ENCODE peak calls at places on chromosome 21, in four cellular contexts. One of them, this sample, is unnamed. For H3K9me3, the result is how much of the 10 kb centered on the place peaks cover.

GRCh38 chr21:44904141-44904923 is 16.4 kb downstream of the ITGB2 start:
- DNase-seq in left ventricle myocardium inferior: no peak
- DNase-seq in GM23248: no peak
- DNase-seq in PC-3: no peak
- DNase-seq in this sample: no peak

GRCh38 chr21:31132574-31133242 is 94.4 kb upstream of the KRTAP19-8 start:
- DNase-seq in GM23248: peak
- DNase-seq in left ventricle myocardium inferior: no peak
- DNase-seq in PC-3: no peak
- DNase-seq in this sample: no peak

GRCh38 chr21:14864211-14865021 is 200.4 kb downstream of the NRIP1 start:
- DNase-seq in left ventricle myocardium inferior: peak
- DNase-seq in GM23248: peak
- DNase-seq in PC-3: peak
- DNase-seq in this sample: peak

GRCh38 chr21:34128124-34128523 is 54.7 kb downstream of the MRPS6 start:
- DNase-seq in left ventricle myocardium inferior: no peak
- DNase-seq in PC-3: no peak
- DNase-seq in GM23248: peak
- DNase-seq in this sample: no peak

GRCh38 chr21:32929633-32930038 is 96.1 kb upstream of the OLIG2 start:
- DNase-seq in PC-3: no peak
- DNase-seq in left ventricle myocardium inferior: no peak
- DNase-seq in GM23248: no peak
- DNase-seq in this sample: no peak

GRCh38 chr21:34970126-34970525 is 79.0 kb downstream of the RUNX1 start:
- DNase-seq in left ventricle myocardium inferior: no peak
- DNase-seq in GM23248: peak
- DNase-seq in PC-3: no peak
- DNase-seq in this sample: no peak

GRCh38 chr21:35020902-35021301 is 28.2 kb downstream of the RUNX1 start:
- DNase-seq in left ventricle myocardium inferior: no peak
- DNase-seq in PC-3: peak
- DNase-seq in GM23248: peak
- DNase-seq in this sample: no peak

GRCh38 chr21:14215971-14216621 is at the start of gene RBM11:
- DNase-seq in PC-3: peak
- DNase-seq in GM23248: peak
- DNase-seq in left ventricle myocardium inferior: peak
- DNase-seq in this sample: peak

GRCh38 chr21:45994086-45994661 is 12.6 kb downstream of the COL6A1 start:
- DNase-seq in PC-3: no peak
- DNase-seq in left ventricle myocardium inferior: peak
- DNase-seq in GM23248: peak
- DNase-seq in this sample: no peak

GRCh38 chr21:46005481-46005881 is 23.9 kb downstream of the COL6A1 start:
- DNase-seq in left ventricle myocardium inferior: peak
- DNase-seq in GM23248: no peak
- DNase-seq in PC-3: no peak
- DNase-seq in this sample: peak

GRCh38 chr21:45590246-45590725 is 48.0 kb upstream of the SLC19A1 start:
- DNase-seq in left ventricle myocardium inferior: peak
- DNase-seq in PC-3: peak
- DNase-seq in GM23248: peak
- DNase-seq in this sample: peak

GRCh38 chr21:23853796-23854379 is 1753.4 kb downstream of the MRPL39 start:
- DNase-seq in left ventricle myocardium inferior: no peak
- DNase-seq in PC-3: peak
- DNase-seq in GM23248: peak
- DNase-seq in this sample: no peak

GRCh38 chr21:44304846-44305245 is 5.0 kb downstream of the PFKL start:
- DNase-seq in PC-3: peak
- DNase-seq in GM23248: peak
- DNase-seq in left ventricle myocardium inferior: no peak
- DNase-seq in this sample: peak

GRCh38 chr21:46421756-46422555 is 36.7 kb upstream of the DIP2A start:
- DNase-seq in PC-3: no peak
- DNase-seq in left ventricle myocardium inferior: no peak
- DNase-seq in GM23248: no peak
- DNase-seq in this sample: no peak

DNA sequence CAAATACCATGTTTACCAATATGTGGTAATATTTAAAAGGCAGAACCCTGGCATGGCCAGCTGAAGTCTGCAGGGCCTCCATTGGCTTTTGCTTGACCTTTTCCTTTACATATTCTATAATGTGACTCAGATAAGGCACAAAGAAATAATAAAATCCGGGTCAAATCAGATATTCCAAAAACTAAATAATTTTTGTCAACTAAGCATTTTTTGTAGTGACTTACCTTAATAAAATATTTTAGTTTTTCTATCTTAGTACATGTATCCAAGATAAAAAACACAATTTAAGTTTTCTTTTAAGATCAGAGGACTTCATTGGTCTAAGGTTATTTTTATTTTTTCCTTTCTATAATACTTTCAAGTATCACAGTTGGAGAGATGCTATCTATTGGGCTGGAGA is 179.4 kb upstream of the ADAMTS5 start:
- DNase-seq in GM23248: no peak
- DNase-seq in PC-3: no peak
- DNase-seq in left ventricle myocardium inferior: no peak
- DNase-seq in this sample: no peak
- H3K9me3 ChIP-seq in GM23248: under half
- H3K9me3 ChIP-seq in PC-3: under half
- H3K9me3 ChIP-seq in left ventricle myocardium inferior: under half
- H3K9me3 ChIP-seq in this sample: under half

DNA sequence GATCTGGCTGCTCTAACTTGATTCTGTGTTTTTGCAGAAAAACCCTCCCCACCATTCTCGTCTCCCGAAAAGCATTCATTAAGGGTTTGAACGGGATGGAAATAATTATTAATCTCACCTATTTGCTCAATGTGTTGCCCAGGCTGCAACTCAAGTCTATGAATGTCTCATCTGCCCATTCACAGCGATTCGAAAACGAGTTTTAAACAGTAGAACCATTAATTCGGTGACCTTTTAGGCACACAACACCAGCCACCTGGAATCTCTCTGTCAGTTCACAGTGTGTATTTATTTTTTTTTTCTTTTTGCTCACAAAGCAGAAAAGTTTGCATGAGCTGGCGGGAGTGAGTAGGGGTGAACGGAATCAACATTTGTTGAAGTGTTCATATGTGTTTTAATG is 764.7 kb upstream of the TPTE start:
- DNase-seq in left ventricle myocardium inferior: no peak
- DNase-seq in PC-3: no peak
- DNase-seq in GM23248: no peak
- DNase-seq in this sample: no peak
- H3K9me3 ChIP-seq in left ventricle myocardium inferior: under half
- H3K9me3 ChIP-seq in PC-3: under half
- H3K9me3 ChIP-seq in GM23248: under half
- H3K9me3 ChIP-seq in this sample: under half

DNA sequence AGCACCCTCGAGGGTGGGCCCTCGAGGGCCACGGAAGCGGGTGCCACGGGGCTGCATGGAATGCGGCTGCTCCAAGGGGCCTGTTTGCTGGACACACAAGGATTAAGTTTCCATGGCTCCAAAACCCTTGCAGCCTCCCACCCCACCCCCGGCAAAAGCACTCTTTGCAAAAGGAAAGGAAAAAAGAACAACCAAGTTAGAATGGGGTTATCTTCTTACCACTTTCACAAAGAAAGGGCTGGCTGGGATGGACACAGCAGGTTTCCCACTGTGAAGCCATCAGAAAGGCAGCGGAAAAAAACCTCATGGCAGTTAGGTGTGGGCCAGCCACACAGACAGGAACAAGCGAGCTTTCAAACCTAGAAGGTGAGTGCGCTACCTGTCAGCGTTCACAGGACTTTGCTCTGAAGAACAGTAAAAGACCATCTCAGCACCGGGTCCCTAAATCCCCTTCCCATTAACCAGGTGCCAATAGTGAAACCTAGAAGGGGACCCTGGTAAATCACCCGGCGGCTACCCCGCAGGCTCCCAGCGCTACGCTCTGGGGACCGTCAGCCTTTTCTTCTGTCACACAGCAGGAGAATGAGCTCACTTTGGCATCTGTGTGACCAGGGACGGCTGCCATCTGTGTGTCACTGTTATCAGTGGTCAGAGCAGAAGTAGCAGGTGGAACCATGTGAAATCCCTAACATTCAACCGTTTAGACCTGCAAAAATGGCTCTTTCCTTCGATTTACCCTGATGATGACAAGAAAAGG is 93.0 kb downstream of the SIM2 start:
- DNase-seq in PC-3: no peak
- DNase-seq in left ventricle myocardium inferior: peak
- DNase-seq in GM23248: no peak
- DNase-seq in this sample: no peak
- H3K9me3 ChIP-seq in PC-3: under half
- H3K9me3 ChIP-seq in left ventricle myocardium inferior: under half
- H3K9me3 ChIP-seq in GM23248: under half
- H3K9me3 ChIP-seq in this sample: under half

GRCh38 chr21:42844411-42845113 is 34.8 kb downstream of the WDR4 start:
- DNase-seq in PC-3: no peak
- DNase-seq in left ventricle myocardium inferior: peak
- DNase-seq in GM23248: no peak
- DNase-seq in this sample: peak
- H3K9me3 ChIP-seq in PC-3: under half
- H3K9me3 ChIP-seq in left ventricle myocardium inferior: under half
- H3K9me3 ChIP-seq in GM23248: under half
- H3K9me3 ChIP-seq in this sample: under half

This sample was measured in prostate gland.